ENCODE peak calls at places on chromosomes 13 and 19, in eight cellular contexts. R, V, Y, X, O, P, T and A are unnamed samples.

GRCh38 chr19:19105365-19106060 is 32.8 kb downstream of the TMEM161A start:
- DNase-seq in P (peak), X (no peak), Y (peak), T (no peak), O (no peak), R (no peak), V (no peak), A (peak)

GRCh38 chr13:111252449-111253124 is 67.9 kb upstream of the TEX29 start:
- DNase-seq in O (no peak), R (peak), Y (no peak), V (no peak), T (no peak), P (no peak), X (no peak), A (no peak)

GRCh38 chr13:41145136-41145908 is 12.7 kb upstream of the KBTBD6 start:
- DNase-seq in X (no peak), T (no peak), V (no peak), P (no peak), Y (no peak), O (peak), R (peak), A (no peak)

GRCh38 chr19:35716985-35717664 is 678 bp upstream of the KMT2B start:
- DNase-seq in T (peak), Y (peak), R (peak), O (peak), P (peak), V (peak), X (peak), A (peak)

GRCh38 chr13:106656214-106656613 is 88.3 kb upstream of the ARGLU1 start:
- DNase-seq in X (no peak), Y (no peak), P (no peak), O (no peak), V (no peak), R (no peak), T (no peak), A (no peak)

GRCh38 chr19:46786236-46787039 is 2.0 kb downstream of the SLC1A5 start:
- DNase-seq in O (peak), P (peak), T (peak), Y (peak), R (peak), X (peak), V (peak), A (peak)

GRCh38 chr19:18701250-18701608 is 17.7 kb downstream of the CRTC1 start:
- DNase-seq in O (no peak), R (no peak), P (no peak), X (no peak), Y (peak), T (no peak), V (no peak), A (no peak)

GRCh38 chr13:41130356-41130755 is 2.2 kb downstream of the KBTBD6 start:
- DNase-seq in P (no peak), V (no peak), Y (no peak), X (no peak), O (no peak), R (peak), T (no peak), A (no peak)

GRCh38 chr13:77465595-77466195 is 69.8 kb upstream of the SCEL start:
- DNase-seq in P (no peak), O (no peak), X (no peak), R (no peak), T (no peak), V (no peak), Y (no peak), A (no peak)

GRCh38 chr13:39942901-39943273 is 287.4 kb downstream of the COG6 start:
- DNase-seq in O (peak), X (peak), Y (peak), P (peak), R (peak), V (peak), T (peak), A (peak)

GRCh38 chr13:36891752-36892151 is 28.3 kb downstream of the SMAD9 start:
- DNase-seq in T (no peak), Y (no peak), R (peak), O (peak), P (no peak), X (no peak), V (no peak), A (no peak)

GRCh38 chr13:39855236-39855635 is 199.8 kb downstream of the COG6 start:
- DNase-seq in O (no peak), P (no peak), R (no peak), T (no peak), V (no peak), Y (no peak), X (no peak), A (no peak)

GRCh38 chr13:89925107-89925506 is 1422.4 kb upstream of the MIR17HG start:
- DNase-seq in Y (no peak), O (no peak), X (no peak), P (no peak), V (no peak), T (no peak), R (peak), A (no peak)

GRCh38 chr19:48247212-48247611 is 8.5 kb downstream of the CARD8 start:
- DNase-seq in V (no peak), R (no peak), O (no peak), X (no peak), Y (no peak), T (no peak), P (no peak), A (no peak)

GRCh38 chr13:36046672-36047071 is 84.5 kb downstream of the DCLK1 start:
- DNase-seq in P (no peak), O (no peak), Y (no peak), V (no peak), X (no peak), R (no peak), T (no peak), A (no peak)

GRCh38 chr19:2239771-2240770 is 3.4 kb downstream of the SF3A2 start:
- DNase-seq in X (peak), V (peak), R (peak), O (no peak), Y (no peak), P (no peak), T (no peak), A (no peak)
- H3K4me3 ChIP-seq in X (peak), V (peak), R (peak), O (peak), Y (peak), P (no peak), T (peak), A (peak)

DNA sequence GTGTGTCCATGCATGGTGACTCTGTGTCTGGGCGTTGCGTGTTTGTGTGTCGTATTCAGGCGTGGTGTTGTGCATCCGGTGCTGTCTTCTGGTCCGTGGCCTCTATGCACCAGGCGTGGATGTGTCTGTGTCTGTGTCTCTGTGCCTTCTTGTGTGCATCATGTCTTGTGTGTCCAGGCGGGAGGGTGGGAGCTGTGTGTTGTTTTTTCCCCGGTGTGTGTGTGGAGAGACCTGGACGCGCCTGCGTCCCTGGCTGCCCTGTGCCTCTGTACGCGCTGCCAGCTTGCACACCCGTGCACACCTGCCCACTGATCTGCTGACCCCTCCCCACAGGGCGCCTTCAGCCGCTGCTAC is 1.1 kb downstream of the PLK5 start:
- DNase-seq in T (no peak), P (no peak), O (no peak), V (no peak), X (no peak), R (no peak), Y (no peak), A (no peak)
- H3K4me3 ChIP-seq in T (no peak), P (no peak), O (no peak), V (no peak), X (no peak), R (no peak), Y (no peak), A (no peak)

GRCh38 chr19:15248648-15249559 is 16.7 kb upstream of the EPHX3 start:
- DNase-seq in P (peak), X (no peak), T (no peak), R (peak), V (no peak), O (peak), Y (no peak), A (peak)
- H3K4me3 ChIP-seq in P (no peak), X (no peak), T (no peak), R (no peak), V (no peak), O (no peak), Y (no peak), A (no peak)

GRCh38 chr13:109779876-109780516 is 6.4 kb downstream of the IRS2 start:
- DNase-seq in T (no peak), Y (no peak), P (no peak), X (no peak), O (no peak), V (no peak), R (no peak), A (no peak)

GRCh38 chr13:109781384-109782065 is 4.9 kb downstream of the IRS2 start:
- DNase-seq in O (no peak), P (no peak), X (no peak), R (no peak), Y (no peak), V (no peak), T (no peak), A (no peak)

GRCh38 chr13:109782066-109782822 is 4.1 kb downstream of the IRS2 start:
- DNase-seq in V (no peak), R (no peak), P (no peak), O (no peak), Y (no peak), X (no peak), T (no peak), A (no peak)

GRCh38 chr13:109779074-109779473 is 7.3 kb downstream of the IRS2 start:
- DNase-seq in P (no peak), R (no peak), Y (no peak), O (no peak), X (peak), T (no peak), V (peak), A (no peak)

DNA sequence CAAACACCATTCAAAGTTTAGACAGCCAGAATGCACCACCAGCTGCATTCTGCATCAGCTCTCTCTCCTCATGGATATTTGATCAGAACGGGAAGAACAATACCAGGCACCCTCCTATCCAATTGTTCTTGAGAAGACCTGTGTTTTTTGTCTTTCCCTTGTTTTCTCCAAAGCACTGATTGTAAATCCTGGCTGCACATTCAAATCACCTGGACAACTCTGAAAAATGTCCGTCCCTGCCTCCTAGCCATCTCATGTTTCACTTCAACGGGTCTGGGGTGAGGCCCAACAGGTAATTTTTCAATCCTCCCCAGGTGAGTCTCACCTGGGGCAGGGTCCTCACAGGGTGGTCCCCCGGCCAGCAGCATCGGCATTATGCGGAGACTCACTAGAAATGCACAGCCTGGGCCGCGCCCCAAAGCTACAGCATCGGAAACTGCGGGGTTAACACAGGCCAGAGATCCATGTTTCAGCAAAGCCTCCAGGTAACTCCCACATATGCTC is 5.5 kb downstream of the IRS2 start:
- DNase-seq in V (no peak), X (no peak), O (no peak), P (no peak), Y (no peak), R (no peak), T (no peak), A (no peak)
- H3K4me3 ChIP-seq in V (peak), X (peak), O (peak), P (peak), Y (peak), R (peak), T (peak), A (peak)

DNA sequence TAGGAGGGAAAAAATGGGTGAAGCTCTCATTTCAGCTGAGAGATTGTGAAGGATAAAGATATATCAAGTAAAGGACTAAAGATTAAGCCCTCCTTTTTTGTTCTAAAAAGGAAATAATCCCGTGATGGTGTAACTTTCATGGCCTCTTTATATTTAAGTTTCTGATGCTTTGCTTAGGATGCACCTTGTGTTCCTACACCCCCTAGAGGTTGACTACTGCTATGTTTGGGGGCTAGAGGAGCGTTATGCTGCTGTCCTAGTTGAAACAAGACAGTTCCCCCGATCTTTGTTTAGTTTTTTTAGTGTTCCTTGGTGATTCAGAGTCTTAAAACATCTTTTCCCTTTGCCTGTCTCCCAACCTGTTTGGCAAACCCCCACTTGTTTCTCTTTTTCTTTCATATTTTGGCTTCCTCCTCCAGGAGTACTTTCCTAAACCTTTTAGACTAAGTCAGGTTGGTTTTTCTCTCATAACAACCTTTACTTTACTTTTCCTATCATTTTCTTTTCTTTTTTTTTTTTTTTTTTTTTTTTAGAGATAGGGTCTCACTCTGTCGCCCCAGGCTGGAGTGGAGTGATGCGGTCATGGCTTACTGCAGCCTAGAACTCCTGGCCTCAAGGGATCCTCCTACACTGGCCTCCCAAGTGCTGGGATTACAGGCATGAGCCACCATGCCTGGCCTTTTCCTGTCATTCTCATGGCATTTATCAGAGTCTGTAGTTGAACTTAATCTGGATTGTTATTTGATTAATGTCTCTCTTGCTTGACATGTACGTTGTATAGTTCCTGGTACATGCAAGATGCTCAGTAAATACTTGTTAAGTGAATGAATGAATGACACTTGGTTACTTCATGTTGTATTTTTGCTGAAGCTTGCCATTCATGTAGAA is 2.8 kb downstream of the UBA2 start:
- DNase-seq in O (no peak), T (peak), Y (peak), P (no peak), R (peak), V (peak), X (peak), A (no peak)
- H3K4me3 ChIP-seq in O (peak), T (peak), Y (peak), P (no peak), R (peak), V (peak), X (peak), A (no peak)